ENCODE peak calls at places on chromosomes 5 and 9, in seven cellular contexts. One of them, this sample, is unnamed.
A peak's percentile ranks its signal among the peaks of the same experiment; 100 is the strongest.

GRCh38 chr5:105882956-105883481 is 1787.7 kb downstream of the EFNA5 start:
- DNase-seq in aorta: no peak
- DNase-seq in spleen: peak; percentile 23
- DNase-seq in A549: no peak
- DNase-seq in neural progenitor cell: no peak
- DNase-seq in GM23248: no peak
- DNase-seq in PC-3: peak; percentile 95
- DNase-seq in this sample: no peak

GRCh38 chr5:54387659-54388232 is 67.8 kb upstream of the HSPB3 start:
- DNase-seq in aorta: no peak
- DNase-seq in spleen: no peak
- DNase-seq in A549: no peak
- DNase-seq in neural progenitor cell: no peak
- DNase-seq in GM23248: peak; percentile 76
- DNase-seq in PC-3: no peak
- DNase-seq in this sample: no peak

GRCh38 chr9:1722404-1722803 is 292.7 kb upstream of the SMARCA2 start:
- DNase-seq in aorta: no peak
- DNase-seq in spleen: no peak
- DNase-seq in A549: no peak
- DNase-seq in neural progenitor cell: no peak
- DNase-seq in GM23248: peak; percentile 33
- DNase-seq in PC-3: peak; percentile 2
- DNase-seq in this sample: no peak

GRCh38 chr9:101311759-101312420 is 72.9 kb downstream of the BAAT start:
- DNase-seq in aorta: no peak
- DNase-seq in spleen: no peak
- DNase-seq in A549: peak; percentile 55
- DNase-seq in neural progenitor cell: peak; percentile 89
- DNase-seq in GM23248: peak; percentile 83
- DNase-seq in PC-3: peak; percentile 78
- DNase-seq in this sample: no peak

GRCh38 chr5:75286211-75286773 is 49.6 kb upstream of the ANKRD31 start:
- DNase-seq in aorta: no peak
- DNase-seq in spleen: no peak
- DNase-seq in A549: no peak
- DNase-seq in neural progenitor cell: no peak
- DNase-seq in GM23248: no peak
- DNase-seq in PC-3: no peak
- DNase-seq in this sample: no peak

GRCh38 chr9:111372297-111372696 is 42.3 kb upstream of the OR2K2 start:
- DNase-seq in aorta: no peak
- DNase-seq in spleen: no peak
- DNase-seq in A549: no peak
- DNase-seq in neural progenitor cell: no peak
- DNase-seq in GM23248: no peak
- DNase-seq in PC-3: no peak
- DNase-seq in this sample: no peak

GRCh38 chr9:78001946-78002731 is 29.5 kb downstream of the GNAQ start:
- DNase-seq in aorta: no peak
- DNase-seq in spleen: no peak
- DNase-seq in A549: no peak
- DNase-seq in neural progenitor cell: no peak
- DNase-seq in GM23248: peak; percentile 49
- DNase-seq in PC-3: no peak
- DNase-seq in this sample: no peak

GRCh38 chr5:88555658-88556057 is 287.0 kb upstream of the TMEM161B start:
- DNase-seq in aorta: no peak
- DNase-seq in spleen: no peak
- DNase-seq in A549: no peak
- DNase-seq in neural progenitor cell: peak; percentile 73
- DNase-seq in GM23248: no peak
- DNase-seq in PC-3: no peak
- DNase-seq in this sample: no peak

GRCh38 chr9:130058887-130059286 is 5.2 kb downstream of the GPR107 start:
- DNase-seq in aorta: no peak
- DNase-seq in spleen: no peak
- DNase-seq in A549: no peak
- DNase-seq in neural progenitor cell: no peak
- DNase-seq in GM23248: no peak
- DNase-seq in PC-3: no peak
- DNase-seq in this sample: no peak

GRCh38 chr5:136769900-136770684 is 404.7 kb upstream of the TRPC7 start:
- DNase-seq in aorta: peak; percentile 84
- DNase-seq in spleen: no peak
- DNase-seq in A549: peak; percentile 75
- DNase-seq in neural progenitor cell: peak; percentile 87
- DNase-seq in GM23248: peak; percentile 83
- DNase-seq in PC-3: peak; percentile 79
- DNase-seq in this sample: peak; percentile 67

GRCh38 chr5:7015586-7016256 is 302.5 kb downstream of the TENT4A start:
- DNase-seq in aorta: no peak
- DNase-seq in spleen: no peak
- DNase-seq in A549: no peak
- DNase-seq in neural progenitor cell: peak; percentile 33
- DNase-seq in GM23248: no peak
- DNase-seq in PC-3: peak; percentile 47
- DNase-seq in this sample: no peak

GRCh38 chr9:95749493-95749892 is 126.0 kb upstream of the ERCC6L2 start:
- DNase-seq in aorta: no peak
- DNase-seq in spleen: no peak
- DNase-seq in A549: no peak
- DNase-seq in neural progenitor cell: peak; percentile 36
- DNase-seq in GM23248: no peak
- DNase-seq in PC-3: no peak
- DNase-seq in this sample: no peak

GRCh38 chr9:77546391-77546790 is 101.7 kb downstream of the GNA14 start:
- DNase-seq in aorta: no peak
- DNase-seq in spleen: no peak
- DNase-seq in A549: no peak
- DNase-seq in neural progenitor cell: no peak
- DNase-seq in GM23248: no peak
- DNase-seq in PC-3: no peak
- DNase-seq in this sample: no peak

GRCh38 chr5:109309326-109310063 is 100.3 kb downstream of the PJA2 start:
- DNase-seq in aorta: no peak
- DNase-seq in spleen: no peak
- DNase-seq in A549: no peak
- DNase-seq in neural progenitor cell: no peak
- DNase-seq in GM23248: no peak
- DNase-seq in PC-3: no peak
- DNase-seq in this sample: no peak

GRCh38 chr5:56466136-56466816 is 233.1 kb upstream of the ANKRD55 start:
- DNase-seq in aorta: no peak
- DNase-seq in spleen: no peak
- DNase-seq in A549: no peak
- DNase-seq in neural progenitor cell: no peak
- DNase-seq in GM23248: no peak
- DNase-seq in PC-3: no peak
- DNase-seq in this sample: no peak

GRCh38 chr5:141778211-141778610 is 96.2 kb upstream of the ARAP3 start:
- DNase-seq in aorta: no peak
- DNase-seq in spleen: no peak
- DNase-seq in A549: no peak
- DNase-seq in neural progenitor cell: no peak
- DNase-seq in GM23248: peak; percentile 91
- DNase-seq in PC-3: no peak
- DNase-seq in this sample: peak; percentile 59

GRCh38 chr5:621341-621761 is 9.2 kb downstream of the CEP72 start:
- DNase-seq in aorta: peak; percentile 66
- DNase-seq in spleen: peak; percentile 51
- DNase-seq in A549: no peak
- DNase-seq in neural progenitor cell: no peak
- DNase-seq in GM23248: no peak
- DNase-seq in PC-3: no peak
- DNase-seq in this sample: no peak

GRCh38 chr9:124735121-124735520 is 36.0 kb downstream of the NR6A1 start:
- DNase-seq in aorta: no peak
- DNase-seq in spleen: no peak
- DNase-seq in A549: no peak
- DNase-seq in neural progenitor cell: no peak
- DNase-seq in GM23248: peak; percentile 72
- DNase-seq in PC-3: peak; percentile 69
- DNase-seq in this sample: no peak

GRCh38 chr5:72940082-72940481 is 15.8 kb upstream of the FCHO2 start:
- DNase-seq in aorta: no peak
- DNase-seq in spleen: no peak
- DNase-seq in A549: no peak
- DNase-seq in neural progenitor cell: no peak
- DNase-seq in GM23248: no peak
- DNase-seq in PC-3: no peak
- DNase-seq in this sample: peak; percentile 24

DNA sequence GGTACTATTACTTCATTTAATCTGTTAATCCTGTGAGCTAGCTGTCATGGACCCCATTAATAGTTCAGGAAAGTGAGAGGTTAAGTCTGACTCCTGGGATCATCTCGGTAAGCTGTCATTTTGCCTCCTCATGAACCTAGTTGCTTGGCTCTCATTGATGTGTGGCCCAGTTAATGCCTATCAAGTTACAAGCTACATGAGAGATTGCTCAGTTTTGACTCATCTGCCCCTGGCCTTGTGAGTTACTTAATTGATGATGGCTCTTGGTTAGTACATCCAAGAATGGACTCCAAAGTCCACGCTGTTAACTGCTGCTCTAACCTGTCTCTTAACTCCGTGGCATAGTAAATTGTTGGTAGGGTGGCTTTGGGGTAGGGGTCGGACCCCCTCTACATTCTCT is 23.9 kb downstream of the LARP1 start:
- DNase-seq in aorta: no peak
- DNase-seq in spleen: no peak
- DNase-seq in A549: peak; percentile 61
- DNase-seq in neural progenitor cell: no peak
- DNase-seq in GM23248: peak; percentile 95
- DNase-seq in PC-3: peak; percentile 84
- DNase-seq in this sample: peak; percentile 63
- H3K4me1 ChIP-seq in aorta: peaks cover 2% of the 10 kb centered on the region
- H3K4me1 ChIP-seq in spleen: peaks cover 72% of the 10 kb centered on the region
- H3K4me1 ChIP-seq in A549: peaks cover 68% of the 10 kb centered on the region
- H3K4me1 ChIP-seq in neural progenitor cell: peaks cover 46% of the 10 kb centered on the region
- H3K4me1 ChIP-seq in GM23248: peaks cover 25% of the 10 kb centered on the region
- H3K4me1 ChIP-seq in PC-3: peaks cover 13% of the 10 kb centered on the region
- H3K4me1 ChIP-seq in this sample: peaks cover 77% of the 10 kb centered on the region

DNA sequence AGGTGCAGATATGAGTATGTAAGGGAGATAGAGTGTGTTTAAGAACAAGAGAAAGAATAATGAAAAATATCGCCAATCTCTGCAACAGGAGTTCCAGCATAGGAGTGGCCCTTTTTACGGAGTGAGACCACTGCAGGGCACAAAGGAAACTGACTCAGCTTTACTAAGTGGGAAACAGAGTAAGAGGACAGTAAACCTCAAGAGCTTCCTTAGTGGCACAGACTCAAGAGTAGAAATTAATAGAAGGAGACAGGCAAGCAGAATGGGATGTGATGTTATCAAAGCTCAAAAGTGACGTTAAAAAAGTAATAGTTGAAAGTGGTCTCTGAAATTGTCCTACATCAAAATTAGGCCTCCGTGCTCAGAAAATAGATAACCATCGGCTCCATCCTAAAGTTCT is 2.1 kb upstream of the SH3RF2 start:
- DNase-seq in aorta: no peak
- DNase-seq in spleen: no peak
- DNase-seq in A549: no peak
- DNase-seq in neural progenitor cell: no peak
- DNase-seq in GM23248: no peak
- DNase-seq in PC-3: no peak
- DNase-seq in this sample: no peak
- H3K4me1 ChIP-seq in aorta: peaks cover 1% of the 10 kb centered on the region
- H3K4me1 ChIP-seq in spleen: no peaks in the 10 kb centered on the region
- H3K4me1 ChIP-seq in A549: peaks cover 46% of the 10 kb centered on the region
- H3K4me1 ChIP-seq in neural progenitor cell: peaks cover 35% of the 10 kb centered on the region
- H3K4me1 ChIP-seq in GM23248: peaks cover 21% of the 10 kb centered on the region
- H3K4me1 ChIP-seq in PC-3: peaks cover 32% of the 10 kb centered on the region
- H3K4me1 ChIP-seq in this sample: peaks cover 8% of the 10 kb centered on the region

DNA sequence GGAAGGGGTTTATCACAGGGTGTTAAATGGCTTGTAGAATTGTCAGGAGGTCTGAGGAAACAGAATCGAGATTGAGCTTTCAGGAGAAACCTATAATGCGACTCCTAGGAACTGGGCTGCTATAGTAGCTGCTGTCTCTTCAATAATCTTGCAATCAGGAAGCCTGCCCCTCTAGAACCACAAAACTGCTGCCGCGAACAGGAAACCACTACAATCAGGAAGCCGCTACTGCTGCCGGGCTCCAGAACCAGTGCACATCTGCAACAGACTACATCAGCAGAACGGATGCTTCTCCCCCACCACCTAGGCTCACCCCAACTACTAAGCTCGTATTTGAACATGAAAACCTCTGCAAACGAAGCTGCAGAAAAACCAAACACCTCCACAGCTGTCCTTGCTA is 31.6 kb downstream of the TNFSF8 start:
- DNase-seq in aorta: no peak
- DNase-seq in spleen: peak; percentile 93
- DNase-seq in A549: no peak
- DNase-seq in neural progenitor cell: no peak
- DNase-seq in GM23248: no peak
- DNase-seq in PC-3: no peak
- DNase-seq in this sample: peak; percentile 45
- H3K4me1 ChIP-seq in aorta: peaks cover 2% of the 10 kb centered on the region
- H3K4me1 ChIP-seq in spleen: peaks cover 71% of the 10 kb centered on the region
- H3K4me1 ChIP-seq in A549: peaks cover 44% of the 10 kb centered on the region
- H3K4me1 ChIP-seq in neural progenitor cell: no peaks in the 10 kb centered on the region
- H3K4me1 ChIP-seq in GM23248: peaks cover 65% of the 10 kb centered on the region
- H3K4me1 ChIP-seq in PC-3: peaks cover 38% of the 10 kb centered on the region
- H3K4me1 ChIP-seq in this sample: no peaks in the 10 kb centered on the region

GRCh38 chr5:40437452-40437861 is 242.3 kb upstream of the PTGER4 start:
- DNase-seq in aorta: no peak
- DNase-seq in spleen: no peak
- DNase-seq in A549: no peak
- DNase-seq in neural progenitor cell: no peak
- DNase-seq in GM23248: peak; percentile 90
- DNase-seq in PC-3: peak; percentile 92
- DNase-seq in this sample: peak; percentile 4
- H3K4me1 ChIP-seq in aorta: no peaks in the 10 kb centered on the region
- H3K4me1 ChIP-seq in spleen: peaks cover 22% of the 10 kb centered on the region
- H3K4me1 ChIP-seq in A549: peaks cover 6% of the 10 kb centered on the region
- H3K4me1 ChIP-seq in neural progenitor cell: peaks cover 4% of the 10 kb centered on the region
- H3K4me1 ChIP-seq in GM23248: peaks cover 6% of the 10 kb centered on the region
- H3K4me1 ChIP-seq in PC-3: peaks cover 19% of the 10 kb centered on the region
- H3K4me1 ChIP-seq in this sample: no peaks in the 10 kb centered on the region

DNA sequence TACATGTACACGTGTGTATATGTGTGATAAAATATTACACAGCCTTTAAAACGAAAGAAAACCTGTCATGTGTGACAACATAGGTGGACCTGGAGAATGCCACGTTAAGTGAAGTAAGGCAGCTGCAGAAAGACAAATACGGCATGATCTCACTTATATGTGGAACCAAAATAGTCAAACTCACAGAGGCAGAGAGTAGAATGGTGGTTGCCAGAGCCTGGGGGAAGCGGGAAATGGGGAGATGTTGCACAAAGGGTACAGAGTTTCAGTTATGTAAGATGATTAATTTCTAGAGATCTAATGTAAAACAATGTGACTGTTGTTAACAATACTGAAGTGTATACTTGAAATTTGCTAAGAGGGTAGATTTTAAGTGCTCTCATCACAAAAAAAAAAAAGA is 34.8 kb downstream of the ADAMTS12 start:
- DNase-seq in aorta: no peak
- DNase-seq in spleen: no peak
- DNase-seq in A549: no peak
- DNase-seq in neural progenitor cell: no peak
- DNase-seq in GM23248: no peak
- DNase-seq in PC-3: no peak
- DNase-seq in this sample: no peak
- H3K4me1 ChIP-seq in aorta: peaks cover 5% of the 10 kb centered on the region
- H3K4me1 ChIP-seq in spleen: no peaks in the 10 kb centered on the region
- H3K4me1 ChIP-seq in A549: peaks cover 29% of the 10 kb centered on the region
- H3K4me1 ChIP-seq in neural progenitor cell: peaks cover 62% of the 10 kb centered on the region
- H3K4me1 ChIP-seq in GM23248: peaks cover 37% of the 10 kb centered on the region
- H3K4me1 ChIP-seq in PC-3: peaks cover 31% of the 10 kb centered on the region
- H3K4me1 ChIP-seq in this sample: peaks cover 28% of the 10 kb centered on the region